ENCODE peak calls at places on chromosome 4, in six cellular contexts. E is stimulated activated CD4-positive, alpha-beta T cell treated with anti-CD3 and anti-CD28 coated beads, Interleukin-2, amount 100 ng/mL, for 4 hours; W is NAMALWA; P is adipocyte; L is RPMI7951; G is CMK. H is an unnamed sample.

GRCh38 chr4:144343143-144343755 is 202.7 kb upstream of the GYPA start:
- DNase-seq in L (no peak), E (no peak), P (peak; percentile 81), G (no peak), W (no peak), H (no peak)

GRCh38 chr4:108149588-108150380 is 18.9 kb downstream of the LEF1 start:
- DNase-seq in L (no peak), G (no peak), W (no peak), E (no peak), P (peak; percentile 54), H (peak; percentile 87)

GRCh38 chr4:119748853-119749252 is 120.2 kb upstream of the PDE5A start:
- DNase-seq in G (no peak), L (peak; percentile 2), W (no peak), E (no peak), P (peak; percentile 67), H (no peak)

GRCh38 chr4:128558896-128559669 is 250.4 kb upstream of the JADE1 start:
- DNase-seq in E (no peak), P (no peak), G (no peak), L (peak; percentile 69), W (no peak), H (no peak)

GRCh38 chr4:25890653-25891485 is 23.2 kb upstream of the SMIM20 start:
- DNase-seq in P (no peak), L (no peak), E (no peak), W (no peak), G (no peak), H (no peak)

GRCh38 chr4:150972592-150972991 is 42.5 kb downstream of the LRBA start:
- DNase-seq in G (no peak), P (peak; percentile 6), L (no peak), E (no peak), W (no peak), H (no peak)

GRCh38 chr4:9804918-9805317 is 23.5 kb downstream of the DRD5 start:
- DNase-seq in W (no peak), G (no peak), L (no peak), E (no peak), P (no peak), H (no peak)

GRCh38 chr4:3671571-3672464 is 94.4 kb upstream of the ADRA2C start:
- DNase-seq in E (no peak), G (no peak), P (peak; percentile 15), L (no peak), W (no peak), H (no peak)

GRCh38 chr4:54359919-54360650 is 131.0 kb downstream of the PDGFRA start:
- DNase-seq in G (no peak), L (no peak), W (no peak), P (no peak), E (no peak), H (no peak)

GRCh38 chr4:77473509-77473908 is 132.1 kb upstream of the CXCL13 start:
- DNase-seq in P (peak; percentile 8), L (peak; percentile 6), W (peak; percentile 61), E (no peak), G (no peak), H (no peak)

GRCh38 chr4:114043116-114043515 is 63.7 kb upstream of the ARSJ start:
- DNase-seq in L (peak; percentile 3), E (no peak), G (no peak), P (no peak), W (no peak), H (no peak)